ENCODE peak calls at places on chromosomes 12 and 14, in six cellular contexts. One of them, this sample, is unnamed.

GRCh38 chr14:92460916-92461579 is 52.5 kb upstream of the RIN3 start:
- DNase-seq in mucosa of gallbladder: no peak
- DNase-seq in activated T-cell treated with anti-CD3 and anti-CD28 coated beads, Interleukin-2, amount 50 U/mL, for 48 hours: no peak
- DNase-seq in stimulated activated CD8-positive, alpha-beta memory T cell treated with anti-CD3 and anti-CD28 coated beads, Interleukin-15, amount 100 ng/mL, for 48 hours: no peak
- DNase-seq in cardiac septum: no peak
- DNase-seq in MV-4-11: peak
- DNase-seq in this sample: no peak

GRCh38 chr14:28707814-28708213 is 58.8 kb upstream of the FOXG1 start:
- DNase-seq in MV-4-11: no peak
- DNase-seq in activated T-cell treated with anti-CD3 and anti-CD28 coated beads, Interleukin-2, amount 50 U/mL, for 48 hours: no peak
- DNase-seq in mucosa of gallbladder: no peak
- DNase-seq in cardiac septum: no peak
- DNase-seq in stimulated activated CD8-positive, alpha-beta memory T cell treated with anti-CD3 and anti-CD28 coated beads, Interleukin-15, amount 100 ng/mL, for 48 hours: no peak
- DNase-seq in this sample: peak

GRCh38 chr12:76455582-76456345 is 103.8 kb downstream of the OSBPL8 start:
- DNase-seq in activated T-cell treated with anti-CD3 and anti-CD28 coated beads, Interleukin-2, amount 50 U/mL, for 48 hours: no peak
- DNase-seq in cardiac septum: no peak
- DNase-seq in mucosa of gallbladder: no peak
- DNase-seq in stimulated activated CD8-positive, alpha-beta memory T cell treated with anti-CD3 and anti-CD28 coated beads, Interleukin-15, amount 100 ng/mL, for 48 hours: no peak
- DNase-seq in MV-4-11: peak
- DNase-seq in this sample: peak

GRCh38 chr14:85508863-85509262 is 21.1 kb upstream of the FLRT2 start:
- DNase-seq in mucosa of gallbladder: no peak
- DNase-seq in activated T-cell treated with anti-CD3 and anti-CD28 coated beads, Interleukin-2, amount 50 U/mL, for 48 hours: no peak
- DNase-seq in stimulated activated CD8-positive, alpha-beta memory T cell treated with anti-CD3 and anti-CD28 coated beads, Interleukin-15, amount 100 ng/mL, for 48 hours: no peak
- DNase-seq in cardiac septum: no peak
- DNase-seq in MV-4-11: no peak
- DNase-seq in this sample: no peak

GRCh38 chr14:53278602-53279506 is 125.7 kb upstream of the DDHD1 start:
- DNase-seq in stimulated activated CD8-positive, alpha-beta memory T cell treated with anti-CD3 and anti-CD28 coated beads, Interleukin-15, amount 100 ng/mL, for 48 hours: no peak
- DNase-seq in MV-4-11: no peak
- DNase-seq in mucosa of gallbladder: no peak
- DNase-seq in activated T-cell treated with anti-CD3 and anti-CD28 coated beads, Interleukin-2, amount 50 U/mL, for 48 hours: no peak
- DNase-seq in cardiac septum: no peak
- DNase-seq in this sample: no peak

GRCh38 chr12:78167510-78167909 is 336.8 kb downstream of the NAV3 start:
- DNase-seq in cardiac septum: no peak
- DNase-seq in stimulated activated CD8-positive, alpha-beta memory T cell treated with anti-CD3 and anti-CD28 coated beads, Interleukin-15, amount 100 ng/mL, for 48 hours: no peak
- DNase-seq in mucosa of gallbladder: no peak
- DNase-seq in MV-4-11: no peak
- DNase-seq in activated T-cell treated with anti-CD3 and anti-CD28 coated beads, Interleukin-2, amount 50 U/mL, for 48 hours: no peak
- DNase-seq in this sample: peak

GRCh38 chr12:104456950-104457745 is 400 bp downstream of the CHST11 start:
- DNase-seq in mucosa of gallbladder: peak
- DNase-seq in activated T-cell treated with anti-CD3 and anti-CD28 coated beads, Interleukin-2, amount 50 U/mL, for 48 hours: peak
- DNase-seq in stimulated activated CD8-positive, alpha-beta memory T cell treated with anti-CD3 and anti-CD28 coated beads, Interleukin-15, amount 100 ng/mL, for 48 hours: no peak
- DNase-seq in MV-4-11: no peak
- DNase-seq in cardiac septum: peak
- DNase-seq in this sample: peak

GRCh38 chr14:89660183-89660582 is 243.2 kb upstream of the FOXN3 start:
- DNase-seq in activated T-cell treated with anti-CD3 and anti-CD28 coated beads, Interleukin-2, amount 50 U/mL, for 48 hours: no peak
- DNase-seq in stimulated activated CD8-positive, alpha-beta memory T cell treated with anti-CD3 and anti-CD28 coated beads, Interleukin-15, amount 100 ng/mL, for 48 hours: no peak
- DNase-seq in MV-4-11: no peak
- DNase-seq in cardiac septum: no peak
- DNase-seq in mucosa of gallbladder: peak
- DNase-seq in this sample: peak

GRCh38 chr12:47017901-47018479 is 61.4 kb upstream of the PCED1B start:
- DNase-seq in stimulated activated CD8-positive, alpha-beta memory T cell treated with anti-CD3 and anti-CD28 coated beads, Interleukin-15, amount 100 ng/mL, for 48 hours: no peak
- DNase-seq in MV-4-11: no peak
- DNase-seq in mucosa of gallbladder: no peak
- DNase-seq in cardiac septum: no peak
- DNase-seq in activated T-cell treated with anti-CD3 and anti-CD28 coated beads, Interleukin-2, amount 50 U/mL, for 48 hours: no peak
- DNase-seq in this sample: peak